ENCODE peak calls at places on chromosome 2, in four cellular contexts. V, N, G and E are unnamed samples. For H3K27me3 and H3K36me3, the result is how much of the 10 kb centered on the place peaks cover.

GRCh38 chr2:68157002-68157401 is 686 bp upstream of the PNO1 start:
- DNase-seq in V (peak), N (no peak), G (peak), E (no peak)

GRCh38 chr2:105399207-105399861 is 483 bp upstream of the FHL2 start:
- DNase-seq in N (no peak), G (no peak), V (no peak), E (no peak)

GRCh38 chr2:44705851-44706555 is 235.5 kb upstream of the SIX3 start:
- DNase-seq in V (no peak), N (no peak), G (no peak), E (no peak)

GRCh38 chr2:8906208-8906607 is 68.8 kb upstream of the KIDINS220 start:
- DNase-seq in N (no peak), G (peak), V (no peak), E (no peak)

GRCh38 chr2:42969231-42970150 is 177.1 kb upstream of the HAAO start:
- DNase-seq in V (peak), G (peak), N (no peak), E (no peak)

GRCh38 chr2:177708660-177709328 is 316.2 kb downstream of the AGPS start:
- DNase-seq in N (no peak), G (no peak), V (no peak), E (no peak)

GRCh38 chr2:158102446-158102845 is 770 bp downstream of the UPP2 start:
- DNase-seq in V (no peak), N (no peak), G (peak), E (no peak)

GRCh38 chr2:169755083-169755870 is 21.6 kb downstream of the KLHL23 start:
- DNase-seq in N (no peak), V (no peak), G (no peak), E (no peak)

GRCh38 chr2:129812071-129812470 is 167.4 kb upstream of the RAB6C start:
- DNase-seq in N (no peak), G (no peak), V (no peak), E (no peak)

GRCh38 chr2:29196792-29197788 is 81.9 kb downstream of the CLIP4 start:
- DNase-seq in G (peak), N (peak), V (peak), E (peak)

GRCh38 chr2:216066255-216066654 is 15.4 kb downstream of the PECR start:
- DNase-seq in N (no peak), G (peak), V (no peak), E (no peak)

GRCh38 chr2:232697807-232698110 is 628 bp downstream of the GIGYF2 start:
- DNase-seq in G (no peak), N (no peak), V (no peak), E (no peak)

GRCh38 chr2:3269425-3270094 is 108.1 kb downstream of the EIPR1 start:
- DNase-seq in N (no peak), V (no peak), G (no peak), E (no peak)

GRCh38 chr2:172094319-172095145 is 8.2 kb downstream of the DLX2 start:
- DNase-seq in G (no peak), N (no peak), V (no peak), E (no peak)

GRCh38 chr2:73285162-73285739 is 973 bp upstream of the FBXO41 start:
- DNase-seq in N (no peak), G (no peak), V (no peak), E (no peak)

GRCh38 chr2:7725132-7725849 is 808.1 kb downstream of the RNF144A start:
- DNase-seq in V (no peak), N (no peak), G (no peak), E (peak)

GRCh38 chr2:195756218-195756941 is 99.4 kb downstream of the SLC39A10 start:
- DNase-seq in G (peak), N (no peak), V (no peak), E (no peak)

GRCh38 chr2:182713611-182714010 is 2.4 kb upstream of the DNAJC10 start:
- DNase-seq in V (no peak), N (no peak), G (no peak), E (no peak)

GRCh38 chr2:142872900-142873724 is 4.4 kb upstream of the KYNU start:
- DNase-seq in V (no peak), N (no peak), G (peak), E (no peak)

GRCh38 chr2:74555610-74556103 is 1.1 kb downstream of the DOK1 start:
- DNase-seq in G (no peak), V (no peak), N (no peak), E (no peak)

GRCh38 chr2:149690825-149691224 is 103.2 kb upstream of the MMADHC start:
- DNase-seq in V (no peak), G (peak), N (no peak), E (no peak)

GRCh38 chr2:164841719-164842623 is at the start of gene COBLL1:
- DNase-seq in G (peak), N (peak), V (peak), E (no peak)

GRCh38 chr2:85254540-85255261 is 73.1 kb downstream of the TGOLN2 start:
- DNase-seq in G (no peak), V (no peak), N (no peak), E (no peak)

GRCh38 chr2:86368181-86368824 is 30.9 kb upstream of the REEP1 start:
- DNase-seq in G (peak), N (peak), V (peak), E (peak)

GRCh38 chr2:233426619-233427342 is 72.5 kb downstream of the DGKD start:
- DNase-seq in V (no peak), N (peak), G (peak), E (no peak)

GRCh38 chr2:192064459-192064858 is 130.3 kb downstream of the TMEFF2 start:
- DNase-seq in G (no peak), N (no peak), V (no peak), E (no peak)

GRCh38 chr2:40372586-40372985 is 79.3 kb downstream of the SLC8A1 start:
- DNase-seq in N (no peak), G (peak), V (no peak), E (no peak)

GRCh38 chr2:146477383-146477782 is 1367.4 kb upstream of the ACVR2A start:
- DNase-seq in N (no peak), V (no peak), G (peak), E (no peak)

GRCh38 chr2:26457241-26457666 is 20.7 kb downstream of the OTOF start:
- DNase-seq in N (no peak), G (no peak), V (peak), E (no peak)

GRCh38 chr2:61620244-61621159 is 82.3 kb upstream of the XPO1 start:
- DNase-seq in V (no peak), N (peak), G (peak), E (no peak)

GRCh38 chr2:168196764-168197180 is 50.6 kb downstream of the STK39 start:
- DNase-seq in N (no peak), G (no peak), V (no peak), E (no peak)

GRCh38 chr2:168203762-168204693 is 43.4 kb downstream of the STK39 start:
- DNase-seq in G (no peak), N (no peak), V (no peak), E (no peak)

GRCh38 chr2:168198476-168199192 is 48.8 kb downstream of the STK39 start:
- DNase-seq in N (no peak), V (no peak), G (peak), E (no peak)

GRCh38 chr2:168201211-168201610 is 46.2 kb downstream of the STK39 start:
- DNase-seq in V (no peak), N (no peak), G (peak), E (no peak)

GRCh38 chr2:168201722-168202121 is 45.7 kb downstream of the STK39 start:
- DNase-seq in V (no peak), G (no peak), N (no peak), E (no peak)
- H3K27ac ChIP-seq in V (peak), G (no peak), N (no peak), E (no peak)

DNA sequence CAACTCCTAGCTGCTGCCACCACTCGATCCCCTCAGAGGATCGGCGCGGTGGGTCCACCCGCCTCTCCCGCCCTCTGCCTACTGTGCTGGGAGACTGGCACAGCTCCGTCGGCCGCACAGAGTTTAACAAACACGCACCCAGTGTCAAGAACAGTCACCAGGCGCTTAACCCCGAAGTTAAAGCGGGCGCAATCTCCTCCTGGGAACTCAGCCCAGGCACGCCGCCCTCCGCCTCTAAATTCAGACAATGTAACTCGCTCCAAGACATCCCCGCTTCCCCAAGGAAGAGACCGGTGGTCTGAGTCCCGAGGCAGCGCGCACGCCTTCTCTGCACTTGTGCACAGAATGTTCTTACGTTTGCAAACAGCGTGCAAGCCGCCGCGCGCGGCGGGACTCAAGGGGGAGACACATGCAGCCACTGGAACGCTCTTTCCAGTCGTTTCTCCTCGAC is 533 bp downstream of the CXCR4 start:
- DNase-seq in V (peak), G (peak), N (peak), E (peak)
- H3K27me3 ChIP-seq in V (under half), G (under half), N (under half), E (under half)

GRCh38 chr2:151817929-151818328 is 10.3 kb downstream of the ARL5A start:
- DNase-seq in G (no peak), N (no peak), V (no peak), E (no peak)
- H3K36me3 ChIP-seq in G (under half), N (half or more), V (under half), E (under half)

DNA sequence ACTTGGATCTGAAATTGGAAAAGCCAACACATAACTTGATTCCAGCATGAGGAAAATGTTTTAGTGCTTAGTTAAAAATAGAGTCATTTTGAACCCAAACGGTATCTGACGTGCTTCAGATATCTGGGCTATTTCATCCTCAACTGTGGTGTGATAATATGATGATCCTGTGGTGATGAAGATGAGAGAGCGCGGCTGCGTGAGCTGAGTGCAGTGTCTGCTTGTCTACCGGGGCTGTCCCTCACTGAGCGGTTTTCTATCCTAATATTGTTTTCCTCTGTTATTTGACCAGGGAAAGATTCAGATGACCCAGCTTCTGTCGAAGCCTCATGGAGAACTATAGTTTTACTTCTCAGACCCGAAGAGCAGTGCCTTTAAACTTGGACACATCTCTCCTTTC is 5.8 kb downstream of the TWIST2 start:
- DNase-seq in N (no peak), G (no peak), V (no peak), E (no peak)
- H3K27ac ChIP-seq in N (no peak), G (peak), V (no peak), E (no peak)

GRCh38 chr2:45856391-45857055 is 205.0 kb downstream of the PRKCE start:
- DNase-seq in G (no peak), N (no peak), V (no peak), E (no peak)
- H3K27me3 ChIP-seq in G (under half), N (under half), V (under half), E (under half)

DNA sequence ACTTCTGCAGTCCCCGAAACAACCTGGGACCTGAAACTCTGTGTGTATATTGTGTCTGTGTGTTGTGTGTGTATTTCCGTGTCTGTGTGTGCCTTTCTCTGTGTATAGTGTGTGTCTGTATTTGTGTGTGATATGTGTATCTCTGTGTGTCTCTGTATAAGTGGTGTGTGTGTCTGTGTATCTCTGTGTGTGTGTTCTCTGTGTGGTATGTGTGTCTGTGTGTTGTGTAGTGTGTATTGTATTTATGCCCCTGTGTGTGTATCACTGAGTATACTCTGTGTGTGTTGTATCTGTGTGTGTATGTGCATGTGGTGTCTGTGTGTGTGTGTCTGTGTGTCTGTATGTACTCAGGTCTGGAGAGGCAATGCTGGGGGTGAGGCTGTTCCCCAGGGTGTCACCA is 11.6 kb downstream of the CASP8 start:
- DNase-seq in G (no peak), N (no peak), V (no peak), E (no peak)
- H3K36me3 ChIP-seq in G (under half), N (half or more), V (under half), E (half or more)